ENCODE peak calls at places on chromosome 7, in ten cellular contexts. B is tibial nerve; G is astrocyte; F is CD4-positive, alpha-beta memory T cell; U is sigmoid colon; W is GM23248; R is cardiac muscle cell; T is mesendoderm; A is kidney; V is IMR-90. S is an unnamed sample.

GRCh38 chr7:47361746-47362215 is 220.1 kb downstream of the TNS3 start:
- DNase-seq in B (no peak), G (peak; percentile 93), F (no peak), U (no peak), W (peak; percentile 81), R (peak; percentile 80), T (no peak), A (no peak), V (peak; percentile 88), S (no peak)

GRCh38 chr7:30028749-30029635 is 780 bp downstream of the PLEKHA8 start:
- DNase-seq in B (no peak), G (peak; percentile 27), F (peak; percentile 41), U (peak; percentile 69), W (peak; percentile 68), R (peak; percentile 43), T (peak; percentile 87), A (peak; percentile 87), V (peak; percentile 19), S (no peak)

GRCh38 chr7:137539111-137539715 is 195.7 kb upstream of the PTN start:
- DNase-seq in B (no peak), G (peak; percentile 97), F (no peak), U (no peak), W (peak; percentile 87), R (peak; percentile 68), T (no peak), A (no peak), V (peak; percentile 94), S (no peak)

GRCh38 chr7:5755704-5756131 is 25.7 kb downstream of the RNF216 start:
- DNase-seq in B (no peak), G (peak; percentile 72), F (no peak), U (no peak), W (peak; percentile 90), R (peak; percentile 88), T (no peak), A (no peak), V (peak; percentile 80), S (no peak)

GRCh38 chr7:7257899-7258692 is 75.8 kb downstream of the C1GALT1 start:
- DNase-seq in B (no peak), G (no peak), F (no peak), U (no peak), W (no peak), R (no peak), T (no peak), A (no peak), V (peak; percentile 5), S (no peak)

GRCh38 chr7:93921190-93921585 is 347 bp upstream of the GNG11 start:
- DNase-seq in B (no peak), G (no peak), F (no peak), U (no peak), W (peak; percentile 30), R (peak; percentile 30), T (no peak), A (no peak), V (no peak), S (no peak)

GRCh38 chr7:101058355-101058754 is 26.9 kb upstream of the TRIM56 start:
- DNase-seq in B (peak; percentile 19), G (peak; percentile 38), F (peak; percentile 31), U (no peak), W (peak; percentile 52), R (peak; percentile 72), T (peak; percentile 71), A (peak; percentile 78), V (peak; percentile 50), S (peak; percentile 24)

GRCh38 chr7:2689951-2690705 is 2.1 kb downstream of the AMZ1 start:
- DNase-seq in B (no peak), G (peak; percentile 58), F (no peak), U (no peak), W (peak; percentile 24), R (peak; percentile 63), T (no peak), A (no peak), V (peak; percentile 53), S (no peak)

GRCh38 chr7:16411391-16411790 is 9.9 kb downstream of the CRPPA start:
- DNase-seq in B (no peak), G (peak; percentile 18), F (no peak), U (no peak), W (peak; percentile 24), R (no peak), T (no peak), A (no peak), V (peak; percentile 35), S (no peak)

GRCh38 chr7:107007892-107008287 is 36.6 kb upstream of the PRKAR2B start:
- DNase-seq in B (no peak), G (no peak), F (no peak), U (no peak), W (no peak), R (no peak), T (peak; percentile 19), A (no peak), V (no peak), S (no peak)

GRCh38 chr7:134920026-134920758 is 66.1 kb upstream of the AGBL3 start:
- DNase-seq in B (no peak), G (peak; percentile 79), F (no peak), U (no peak), W (peak; percentile 89), R (peak; percentile 87), T (no peak), A (no peak), V (peak; percentile 97), S (no peak)

GRCh38 chr7:134910968-134911367 is 75.3 kb upstream of the AGBL3 start:
- DNase-seq in B (no peak), G (no peak), F (no peak), U (no peak), W (no peak), R (no peak), T (no peak), A (no peak), V (no peak), S (no peak)

GRCh38 chr7:134919240-134919641 is 67.1 kb upstream of the AGBL3 start:
- DNase-seq in B (no peak), G (no peak), F (no peak), U (no peak), W (no peak), R (no peak), T (no peak), A (no peak), V (no peak), S (no peak)

GRCh38 chr7:134916428-134916883 is 69.9 kb upstream of the AGBL3 start:
- DNase-seq in B (no peak), G (no peak), F (no peak), U (no peak), W (no peak), R (no peak), T (no peak), A (no peak), V (no peak), S (no peak)
- H3K27ac ChIP-seq in B (no peak overlapping the region), G (no peak overlapping the region), F (no peak overlapping the region), U (peak overlapping the region; percentile 80), W (no peak overlapping the region), R (no peak overlapping the region), T (no peak overlapping the region), A (no peak overlapping the region), V (no peak overlapping the region), S (no peak overlapping the region)

GRCh38 chr7:102291916-102292267 is 5.2 kb downstream of the SH2B2 start:
- DNase-seq in B (no peak), G (no peak), F (no peak), U (no peak), W (no peak), R (no peak), T (no peak), A (no peak), V (no peak), S (no peak)
- H3K4me1 ChIP-seq in B (peaks cover 10% of the 10 kb centered on the region), G (peaks cover 22% of the 10 kb centered on the region), F (peaks cover 24% of the 10 kb centered on the region), U (peaks cover 17% of the 10 kb centered on the region), W (no peaks in the 10 kb centered on the region), R (peaks cover 10% of the 10 kb centered on the region), T (peaks cover 4% of the 10 kb centered on the region), A (no peaks in the 10 kb centered on the region), V (no peaks in the 10 kb centered on the region), S (peaks cover 32% of the 10 kb centered on the region)

GRCh38 chr7:97001656-97002554 is 3.4 kb upstream of the DLX6 start:
- DNase-seq in B (no peak), G (no peak), F (no peak), U (no peak), W (no peak), R (no peak), T (peak; percentile 83), A (peak; percentile 37), V (no peak), S (no peak)
- H3K27ac ChIP-seq in B (no peak overlapping the region), G (no peak overlapping the region), F (no peak overlapping the region), U (no peak overlapping the region), W (no peak overlapping the region), R (no peak overlapping the region), T (no peak overlapping the region), A (no peak overlapping the region), V (no peak overlapping the region), S (no peak overlapping the region)

GRCh38 chr7:129611246-129612111 is at the start of gene NRF1:
- DNase-seq in B (peak; percentile 76), G (peak; percentile 83), F (peak; percentile 93), U (peak; percentile 92), W (peak; percentile 95), R (peak; percentile 96), T (peak; percentile 93), A (peak; percentile 97), V (peak; percentile 89), S (peak; percentile 90)

GRCh38 chr7:129613016-129613337 is 1.5 kb downstream of the NRF1 start:
- DNase-seq in B (no peak), G (no peak), F (no peak), U (no peak), W (no peak), R (no peak), T (no peak), A (no peak), V (no peak), S (no peak)

GRCh38 chr7:129615018-129615417 is 3.5 kb downstream of the NRF1 start:
- DNase-seq in B (no peak), G (no peak), F (no peak), U (no peak), W (peak; percentile 28), R (peak; percentile 34), T (no peak), A (no peak), V (peak; percentile 72), S (no peak)

GRCh38 chr7:129610709-129611245 is 743 bp upstream of the NRF1 start:
- DNase-seq in B (no peak), G (no peak), F (no peak), U (no peak), W (peak; percentile 24), R (no peak), T (peak; percentile 21), A (no peak), V (no peak), S (no peak)

DNA sequence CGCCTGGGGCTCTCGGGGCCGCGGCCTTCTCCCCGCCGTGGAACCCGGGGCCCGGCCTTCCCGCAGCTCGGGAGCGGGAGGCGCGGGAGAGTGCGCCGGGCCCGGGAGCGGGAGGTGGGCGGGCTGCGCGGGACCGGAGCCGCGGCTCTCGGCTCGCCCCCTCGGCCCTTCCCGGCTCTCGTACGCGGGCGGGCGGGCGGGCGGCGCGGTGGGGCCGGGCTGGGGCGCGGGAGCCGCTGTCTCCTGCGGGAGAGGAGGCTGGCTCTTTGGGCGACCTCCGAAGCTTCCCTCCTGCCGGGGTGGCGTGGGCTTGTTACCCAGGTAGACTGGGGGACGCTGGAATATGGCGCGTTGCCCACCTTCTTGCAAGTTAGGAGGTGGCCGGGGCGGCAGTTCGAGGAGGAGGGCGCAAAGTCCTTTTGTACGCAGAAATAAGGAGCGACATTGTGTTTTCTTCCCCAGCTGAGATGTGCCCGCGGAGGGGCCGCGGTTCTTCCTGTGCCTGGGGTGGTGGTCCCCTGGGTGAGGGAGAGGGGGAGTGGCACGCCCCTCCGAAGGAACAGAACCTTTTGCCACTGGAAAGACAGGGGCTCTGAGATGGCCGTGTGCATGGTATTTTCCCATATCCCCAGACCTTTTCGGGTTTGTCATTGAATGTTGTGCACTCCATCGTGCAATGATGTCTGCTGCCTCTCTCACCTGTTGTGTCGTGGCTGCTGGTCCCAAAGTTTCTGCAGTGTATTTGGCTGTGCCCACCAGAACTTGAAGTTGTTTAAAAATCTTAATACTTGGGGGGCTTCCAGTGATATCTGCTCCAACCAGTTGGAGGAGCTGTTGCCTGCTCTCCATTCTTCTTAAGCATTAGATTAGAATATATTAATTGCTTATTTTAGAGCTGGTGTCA is 844 bp downstream of the NRF1 start:
- DNase-seq in B (peak; percentile 33), G (no peak), F (peak; percentile 39), U (peak; percentile 88), W (peak; percentile 69), R (peak; percentile 45), T (peak; percentile 47), A (peak; percentile 88), V (peak; percentile 53), S (peak; percentile 21)
- H3K4me1 ChIP-seq in B (peaks cover 17% of the 10 kb centered on the region), G (peaks cover 13% of the 10 kb centered on the region), F (peaks cover 54% of the 10 kb centered on the region), U (peaks cover 57% of the 10 kb centered on the region), W (peaks cover 23% of the 10 kb centered on the region), R (peaks cover 4% of the 10 kb centered on the region), T (peaks cover 6% of the 10 kb centered on the region), A (peaks cover 6% of the 10 kb centered on the region), V (peaks cover 3% of the 10 kb centered on the region), S (peaks cover 49% of the 10 kb centered on the region)

S was measured in CD8-positive, alpha-beta T cell.